ENCODE peak calls at places on chromosomes 12 and 14, in four cellular contexts. F is lower leg skin, M is stomach, L is breast epithelium. Z is an unnamed sample.

GRCh38 chr12:103930787-103931536 is 752 bp downstream of the HSP90B1 start:
- DNase-seq in F (peak), M (peak), L (peak), Z (peak)

GRCh38 chr14:99189201-99189801 is 82.7 kb downstream of the BCL11B start:
- DNase-seq in F (no peak), M (no peak), L (no peak), Z (no peak)

GRCh38 chr12:132512197-132513069 is 22.5 kb downstream of the FBRSL1 start:
- DNase-seq in F (no peak), M (no peak), L (no peak), Z (no peak)

GRCh38 chr14:56199095-56199975 is 81.1 kb downstream of the PELI2 start:
- DNase-seq in F (no peak), M (no peak), L (no peak), Z (peak)

GRCh38 chr12:32501835-32502333 is 102.5 kb downstream of the FGD4 start:
- DNase-seq in F (no peak), M (peak), L (no peak), Z (peak)

GRCh38 chr12:1318327-1319031 is 275.9 kb downstream of the FBXL14 start:
- DNase-seq in F (no peak), M (peak), L (no peak), Z (no peak)

GRCh38 chr12:120439646-120440247 is 1.8 kb downstream of the COX6A1 start:
- DNase-seq in F (no peak), M (peak), L (peak), Z (no peak)

GRCh38 chr12:127773520-127773919 is 493.4 kb upstream of the TMEM132C start:
- DNase-seq in F (no peak), M (no peak), L (no peak), Z (no peak)

GRCh38 chr12:70487440-70487839 is 121.3 kb downstream of the KCNMB4 start:
- DNase-seq in F (no peak), M (no peak), L (no peak), Z (no peak)

GRCh38 chr12:41460906-41461305 is 272.8 kb downstream of the PDZRN4 start:
- DNase-seq in F (no peak), M (no peak), L (no peak), Z (no peak)

GRCh38 chr14:60622210-60622919 is 26.9 kb downstream of the SIX1 start:
- DNase-seq in F (no peak), M (no peak), L (no peak), Z (no peak)

GRCh38 chr12:131833896-131834641 is 5.9 kb downstream of the MMP17 start:
- DNase-seq in F (no peak), M (no peak), L (no peak), Z (no peak)

DNA sequence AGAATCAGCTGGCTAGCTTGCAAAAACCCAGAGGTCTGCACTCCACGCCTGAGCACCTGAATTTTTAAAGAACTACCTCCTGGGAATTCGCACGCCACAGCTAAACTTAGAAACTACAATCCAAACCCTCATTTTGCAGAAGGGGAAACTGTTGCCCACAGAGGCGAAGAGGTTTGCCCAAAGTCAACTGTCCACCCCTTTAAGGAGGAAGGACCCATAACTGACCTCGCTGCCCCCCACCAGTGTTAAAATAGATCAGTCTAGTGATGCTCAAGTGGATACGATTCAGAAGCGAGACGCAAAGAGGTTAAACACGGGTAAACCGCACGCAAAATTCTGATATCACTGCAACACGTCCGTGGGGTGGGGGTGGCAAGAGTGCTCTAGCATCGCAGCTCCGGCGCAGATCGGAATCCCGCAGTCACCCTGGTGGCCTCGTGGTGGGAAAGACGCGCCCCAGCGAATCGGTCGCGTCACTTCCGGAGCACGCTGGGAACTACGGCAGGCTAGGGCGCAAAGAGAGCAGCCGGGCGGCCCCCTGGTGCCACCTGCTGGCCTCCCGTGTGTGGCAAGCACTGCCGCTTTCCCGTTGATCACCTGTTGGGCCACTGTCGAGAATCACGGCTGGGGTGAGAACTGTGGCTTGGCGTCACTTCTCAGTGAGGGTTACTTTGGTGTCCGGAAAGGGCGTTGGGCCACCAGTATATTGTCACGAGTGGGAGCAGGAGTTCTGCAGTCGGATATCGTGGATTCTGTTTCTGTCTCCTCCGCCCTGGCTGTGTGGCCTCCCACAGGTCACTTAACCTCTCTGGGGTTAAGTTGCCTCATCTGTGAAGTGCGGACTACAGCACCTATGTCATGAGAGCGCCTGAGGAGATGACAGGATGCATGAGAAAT is at the start of gene ALKBH2:
- DNase-seq in F (peak), M (peak), L (peak), Z (peak)
- TF ChIP-seq POLR2A in F (no peak), M (no peak), L (no peak), Z (peak)

GRCh38 chr14:104865631-104866441 is 768 bp downstream of the CEP170B start:
- DNase-seq in F (peak), M (peak), L (peak), Z (peak)
- TF ChIP-seq POLR2A in F (no peak), M (no peak), L (no peak), Z (no peak)

GRCh38 chr12:62605972-62606371 is 139.3 kb downstream of the MON2 start:
- DNase-seq in F (no peak), M (no peak), L (no peak), Z (no peak)
- TF ChIP-seq POLR2A in F (no peak), M (no peak), L (no peak), Z (no peak)

GRCh38 chr14:75427482-75428229 is at the start of gene JDP2:
- DNase-seq in F (peak), M (peak), L (peak), Z (peak)
- TF ChIP-seq POLR2A in F (no peak), M (no peak), L (peak), Z (peak)

DNA sequence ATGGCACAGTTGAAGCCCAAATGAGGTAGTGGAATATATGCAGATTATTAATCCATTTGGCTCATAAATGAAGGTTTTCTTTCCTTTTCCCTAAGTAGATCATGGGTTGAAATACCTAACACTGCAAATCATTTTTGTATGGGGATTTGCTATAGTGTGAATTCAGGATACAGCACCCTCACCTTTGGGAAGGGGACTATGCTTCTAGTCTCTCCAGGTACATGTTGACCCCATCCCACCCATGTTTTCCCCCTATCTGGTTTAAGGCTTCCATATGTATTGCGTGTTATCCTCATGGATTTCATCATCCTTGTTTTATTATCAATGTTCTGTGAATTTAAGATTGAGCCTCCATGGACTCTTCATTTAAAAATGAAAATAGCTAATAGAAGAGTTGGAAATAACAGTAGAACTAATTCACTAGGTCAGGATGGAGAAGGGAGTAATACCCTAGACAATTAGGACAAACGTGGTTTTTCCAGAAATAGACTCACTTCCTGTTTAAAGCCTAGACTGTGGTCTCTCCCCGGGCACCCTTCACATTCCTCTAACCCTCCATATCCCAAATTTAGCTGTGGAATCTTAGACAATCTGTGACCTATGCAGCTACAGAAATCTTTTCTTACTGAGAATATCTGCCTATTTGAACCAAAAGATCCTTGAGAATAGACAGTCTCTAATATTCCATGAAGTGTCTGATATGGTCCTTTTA is 56.5 kb downstream of the DAD1 start:
- DNase-seq in F (no peak), M (no peak), L (no peak), Z (no peak)
- TF ChIP-seq POLR2A in F (no peak), M (no peak), L (no peak), Z (no peak)

DNA sequence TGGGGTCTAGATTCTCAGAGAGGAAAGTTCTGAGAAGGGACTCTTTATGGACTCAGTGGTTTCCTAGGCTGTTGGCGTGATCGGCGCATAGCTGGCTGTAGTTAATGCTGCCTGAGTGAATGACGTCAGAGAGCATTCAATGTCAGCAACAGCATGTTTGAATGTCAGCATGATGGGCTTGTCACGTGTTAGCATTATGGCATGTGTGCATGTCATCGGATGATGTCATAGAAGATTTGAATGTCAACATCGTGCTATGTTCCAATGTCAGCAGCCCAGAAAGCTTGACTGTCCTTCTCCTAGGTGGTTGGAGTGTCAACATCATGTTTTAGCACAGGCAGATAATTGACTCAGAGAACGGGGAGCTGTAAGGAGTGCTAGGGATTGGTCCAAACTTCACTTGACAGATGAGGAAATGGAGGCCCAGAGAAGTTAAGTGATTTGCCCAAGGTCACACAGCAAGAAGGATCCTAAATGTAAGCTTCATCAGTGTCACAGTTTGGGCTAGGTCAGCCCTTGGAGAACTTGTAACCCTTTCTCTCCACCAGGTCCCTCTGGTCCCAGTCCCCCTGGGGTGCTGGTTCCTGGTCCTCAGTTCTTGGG is 45.5 kb downstream of the MVK start:
- DNase-seq in F (no peak), M (no peak), L (no peak), Z (no peak)
- TF ChIP-seq POLR2A in F (no peak), M (no peak), L (no peak), Z (no peak)

Z was measured in uterus.